ENCODE peak calls at places on chromosome 12, in seven cellular contexts. H, U, W, G, D, Y and Z are unnamed samples.

GRCh38 chr12:47133981-47134380 is 54.2 kb upstream of the AMIGO2 start:
- DNase-seq in H (no peak), U (no peak), W (peak), G (peak), D (no peak), Y (no peak), Z (no peak)

GRCh38 chr12:2582631-2583616 is 211.8 kb upstream of the FKBP4 start:
- DNase-seq in H (peak), U (peak), W (peak), G (peak), D (peak), Y (peak), Z (no peak)

GRCh38 chr12:12624479-12625120 is 12.9 kb downstream of the CREBL2 start:
- DNase-seq in H (no peak), U (no peak), W (no peak), G (no peak), D (no peak), Y (no peak), Z (no peak)

GRCh38 chr12:12319501-12320322 is 30.3 kb downstream of the MANSC1 start:
- DNase-seq in H (no peak), U (no peak), W (no peak), G (no peak), D (peak), Y (no peak), Z (no peak)

GRCh38 chr12:75438052-75438754 is 42.4 kb upstream of the GLIPR1 start:
- DNase-seq in H (no peak), U (no peak), W (peak), G (peak), D (no peak), Y (no peak), Z (no peak)

GRCh38 chr12:93363854-93364297 is 13.8 kb upstream of the NUDT4 start:
- DNase-seq in H (no peak), U (no peak), W (no peak), G (peak), D (no peak), Y (no peak), Z (no peak)

GRCh38 chr12:113401066-113402000 is 2.4 kb downstream of the SDS start:
- DNase-seq in H (no peak), U (no peak), W (no peak), G (no peak), D (no peak), Y (no peak), Z (no peak)

GRCh38 chr12:81530352-81530751 is 228.8 kb downstream of the PPFIA2 start:
- DNase-seq in H (no peak), U (no peak), W (peak), G (no peak), D (peak), Y (no peak), Z (no peak)

GRCh38 chr12:12088761-12089160 is 18.0 kb downstream of the BCL2L14 start:
- DNase-seq in H (no peak), U (no peak), W (no peak), G (no peak), D (no peak), Y (no peak), Z (no peak)

GRCh38 chr12:53825246-53826081 is 73.7 kb upstream of the CISTR start:
- DNase-seq in H (no peak), U (no peak), W (peak), G (no peak), D (no peak), Y (no peak), Z (no peak)

GRCh38 chr12:131783915-131784541 is 44.2 kb upstream of the MMP17 start:
- DNase-seq in H (no peak), U (no peak), W (peak), G (no peak), D (peak), Y (no peak), Z (peak)

GRCh38 chr12:121947966-121948365 is 29.6 kb downstream of the CFAP251 start:
- DNase-seq in H (no peak), U (no peak), W (no peak), G (no peak), D (no peak), Y (no peak), Z (no peak)